ENCODE peak calls at places on chromosomes 16 and 17, in four cellular contexts. One of them, this sample, is unnamed.

GRCh38 chr16:24863582-24864437 is 18.0 kb downstream of the SLC5A11 start:
- DNase-seq in K562: no peak
- DNase-seq in GM12878: no peak
- DNase-seq in HepG2: no peak
- DNase-seq in this sample: no peak

GRCh38 chr17:31559647-31560501 is 168.4 kb downstream of the RAB11FIP4 start:
- DNase-seq in K562: no peak
- DNase-seq in GM12878: no peak
- DNase-seq in HepG2: no peak
- DNase-seq in this sample: no peak

GRCh38 chr17:82494236-82495055 is 25.1 kb upstream of the FOXK2 start:
- DNase-seq in K562: peak
- DNase-seq in GM12878: peak
- DNase-seq in HepG2: peak
- DNase-seq in this sample: peak

GRCh38 chr17:45063198-45063597 is 2.1 kb downstream of the NMT1 start:
- DNase-seq in K562: no peak
- DNase-seq in GM12878: peak
- DNase-seq in HepG2: no peak
- DNase-seq in this sample: no peak

GRCh38 chr16:79932564-79932963 is 332.0 kb upstream of the MAF start:
- DNase-seq in K562: no peak
- DNase-seq in GM12878: no peak
- DNase-seq in HepG2: no peak
- DNase-seq in this sample: no peak

GRCh38 chr16:48091077-48091476 is 64.7 kb downstream of the ABCC12 start:
- DNase-seq in K562: no peak
- DNase-seq in GM12878: no peak
- DNase-seq in HepG2: no peak
- DNase-seq in this sample: no peak

GRCh38 chr17:1989135-1989534 is 36.0 kb downstream of the RTN4RL1 start:
- DNase-seq in K562: no peak
- DNase-seq in GM12878: no peak
- DNase-seq in HepG2: no peak
- DNase-seq in this sample: no peak

GRCh38 chr16:85387731-85388295 is 225.3 kb upstream of the GSE1 start:
- DNase-seq in K562: no peak
- DNase-seq in GM12878: no peak
- DNase-seq in HepG2: no peak
- DNase-seq in this sample: no peak

GRCh38 chr17:55053855-55054254 is 85.3 kb downstream of the STXBP4 start:
- DNase-seq in K562: no peak
- DNase-seq in GM12878: no peak
- DNase-seq in HepG2: no peak
- DNase-seq in this sample: no peak

GRCh38 chr16:31404353-31405064 is 11.4 kb downstream of the ITGAD start:
- DNase-seq in K562: peak
- DNase-seq in GM12878: no peak
- DNase-seq in HepG2: no peak
- DNase-seq in this sample: peak

GRCh38 chr16:72858611-72859493 is 189.1 kb downstream of the ZFHX3 start:
- DNase-seq in K562: no peak
- DNase-seq in GM12878: no peak
- DNase-seq in HepG2: no peak
- DNase-seq in this sample: no peak
- TF ChIP-seq BHLHE40 in K562: no peak
- TF ChIP-seq BHLHE40 in GM12878: no peak
- TF ChIP-seq BHLHE40 in HepG2: no peak
- TF ChIP-seq BHLHE40 in this sample: no peak

DNA sequence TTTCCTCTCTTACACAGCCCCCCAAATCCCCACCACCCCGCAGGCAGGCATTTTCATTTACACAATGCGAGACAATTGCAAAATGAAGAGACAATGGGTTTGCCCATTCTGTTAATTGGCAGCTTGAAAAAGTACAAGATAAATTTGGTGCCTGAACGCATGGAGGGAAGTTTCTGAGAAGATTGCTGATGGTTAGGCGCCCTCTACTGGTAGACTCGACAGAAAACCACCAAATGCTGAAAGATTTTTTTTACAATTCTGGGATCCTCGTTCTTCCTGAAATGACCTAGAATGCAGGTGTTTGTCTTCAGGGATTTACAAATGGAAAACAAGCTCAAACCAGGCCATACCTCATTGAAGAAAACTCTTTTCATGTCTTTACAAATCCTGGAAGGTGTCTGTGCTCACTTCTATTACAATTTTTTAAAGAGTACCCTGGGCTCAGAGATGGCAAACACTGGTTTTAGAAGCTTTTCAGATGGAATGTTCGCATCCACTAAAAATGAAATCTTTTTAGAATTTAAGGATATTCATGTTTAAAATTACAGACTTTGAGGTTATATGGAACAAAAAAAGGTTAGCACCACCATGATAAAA is 338.5 kb downstream of the PMP22 start:
- DNase-seq in K562: peak
- DNase-seq in GM12878: no peak
- DNase-seq in HepG2: peak
- DNase-seq in this sample: peak
- TF ChIP-seq FOXK2 in K562: no peak
- TF ChIP-seq FOXK2 in GM12878: no peak
- TF ChIP-seq FOXK2 in HepG2: no peak
- TF ChIP-seq FOXK2 in this sample: no peak

DNA sequence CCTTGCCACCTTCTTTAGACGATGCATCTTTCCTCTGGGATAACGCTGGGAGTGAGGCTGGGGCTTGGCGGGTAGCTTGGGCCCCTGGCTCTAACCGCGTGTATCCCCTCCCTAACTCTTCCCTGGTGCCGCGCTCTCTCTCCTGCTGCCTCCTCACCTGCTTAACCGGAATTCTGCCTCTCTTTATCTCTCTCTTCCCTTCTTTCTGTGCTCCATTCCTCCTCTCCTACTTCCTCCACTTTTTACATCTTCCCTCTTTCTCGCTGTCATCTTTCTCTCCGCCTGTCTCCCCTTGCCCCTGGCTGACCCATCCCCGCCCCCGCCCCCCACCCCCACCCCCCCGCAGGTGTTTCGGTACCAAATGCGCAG is 2.7 kb downstream of the LHX1 start:
- DNase-seq in K562: no peak
- DNase-seq in GM12878: no peak
- DNase-seq in HepG2: no peak
- DNase-seq in this sample: no peak
- TF ChIP-seq BHLHE40 in K562: no peak
- TF ChIP-seq BHLHE40 in GM12878: no peak
- TF ChIP-seq BHLHE40 in HepG2: no peak
- TF ChIP-seq BHLHE40 in this sample: no peak

GRCh38 chr16:89924298-89924924 is 1.3 kb downstream of the TUBB3 start:
- DNase-seq in K562: peak
- DNase-seq in GM12878: no peak
- DNase-seq in HepG2: peak
- DNase-seq in this sample: peak
- TF ChIP-seq FOXK2 in K562: no peak
- TF ChIP-seq FOXK2 in GM12878: no peak
- TF ChIP-seq FOXK2 in HepG2: peak
- TF ChIP-seq FOXK2 in this sample: no peak

GRCh38 chr16:17335826-17336492 is 134.8 kb downstream of the XYLT1 start:
- DNase-seq in K562: no peak
- DNase-seq in GM12878: no peak
- DNase-seq in HepG2: no peak
- DNase-seq in this sample: no peak
- TF ChIP-seq BHLHE40 in K562: no peak
- TF ChIP-seq BHLHE40 in GM12878: no peak
- TF ChIP-seq BHLHE40 in HepG2: no peak
- TF ChIP-seq BHLHE40 in this sample: no peak

GRCh38 chr17:77178050-77178449 is 37.3 kb downstream of the SEC14L1 start:
- DNase-seq in K562: no peak
- DNase-seq in GM12878: no peak
- DNase-seq in HepG2: no peak
- DNase-seq in this sample: no peak

GRCh38 chr17:77177002-77177401 is 36.2 kb downstream of the SEC14L1 start:
- DNase-seq in K562: no peak
- DNase-seq in GM12878: no peak
- DNase-seq in HepG2: no peak
- DNase-seq in this sample: no peak

GRCh38 chr17:77173104-77173503 is 32.3 kb downstream of the SEC14L1 start:
- DNase-seq in K562: no peak
- DNase-seq in GM12878: no peak
- DNase-seq in HepG2: no peak
- DNase-seq in this sample: no peak

GRCh38 chr17:77178586-77178985 is 37.8 kb downstream of the SEC14L1 start:
- DNase-seq in K562: no peak
- DNase-seq in GM12878: no peak
- DNase-seq in HepG2: no peak
- DNase-seq in this sample: no peak

DNA sequence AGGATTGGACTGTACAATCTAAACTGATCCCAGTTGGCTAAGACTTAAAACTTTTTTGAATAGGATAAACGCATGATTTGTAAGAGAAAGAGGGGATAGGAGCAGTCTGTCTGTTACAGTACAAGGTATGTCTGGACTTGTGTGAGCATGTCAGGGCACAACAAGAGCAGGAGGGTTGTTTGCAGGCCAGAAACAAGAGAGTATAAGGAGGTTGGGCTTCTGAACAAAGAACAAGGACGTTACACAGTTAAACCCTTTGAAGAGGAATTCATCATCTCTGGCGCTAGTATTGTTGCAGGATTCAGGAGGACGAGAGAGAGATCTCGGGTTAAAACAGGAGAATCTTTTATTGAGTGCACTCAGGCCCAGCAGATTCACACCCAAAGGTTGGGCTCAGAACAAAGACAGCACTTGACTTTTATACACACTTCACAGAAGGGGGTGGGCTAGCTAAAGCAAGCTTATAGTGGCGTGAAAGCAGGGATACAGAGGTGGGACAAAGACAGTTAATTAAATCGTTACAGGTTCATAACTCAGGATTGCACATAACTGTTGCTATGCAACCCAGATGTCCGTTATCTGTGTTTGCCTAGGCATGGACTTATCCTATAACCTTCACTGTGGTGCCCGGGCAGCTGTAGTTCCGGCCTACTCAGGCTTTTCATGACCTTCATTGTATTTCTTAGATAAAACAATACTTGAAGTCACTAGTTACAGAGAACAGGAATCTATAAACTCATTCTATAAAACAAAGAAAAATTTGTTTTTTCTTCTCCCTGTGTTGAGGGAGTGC is 34.4 kb downstream of the SEC14L1 start:
- DNase-seq in K562: no peak
- DNase-seq in GM12878: no peak
- DNase-seq in HepG2: no peak
- DNase-seq in this sample: no peak
- TF ChIP-seq FOXK2 in K562: no peak
- TF ChIP-seq FOXK2 in GM12878: no peak
- TF ChIP-seq FOXK2 in HepG2: no peak
- TF ChIP-seq FOXK2 in this sample: no peak